ENCODE peak calls at places on chromosome 19, in ten cellular contexts. V is NCI-H446 treated with DMSO at 0.1 percent for 48 hours; U is Peyer's patch; P is A549; J is CD4-positive, alpha-beta memory T cell; Q is germinal center; H is natural killer cell; A is aorta; M is stimulated activated CD4-positive, alpha-beta T cell treated with anti-CD3 and anti-CD28 coated beads, Interleukin-1b, Interleukin-23, amount 100 ng/mL, for 1 hour; I is activated naive CD4-positive, alpha-beta T cell treated with Interleukin-2 at 50 U/mL for 16 hours. T is an unnamed sample.

GRCh38 chr19:44867578-44867977 is 21.5 kb downstream of the NECTIN2 start:
- DNase-seq in V (no peak), U (no peak), P (no peak), J (no peak), Q (no peak), H (no peak), A (no peak), M (no peak), I (no peak), T (no peak)

GRCh38 chr19:46648070-46648960 is 12.3 kb upstream of the GNG8 start:
- DNase-seq in V (no peak), U (no peak), P (no peak), J (peak; percentile 18), Q (no peak), H (no peak), A (no peak), M (no peak), I (no peak), T (no peak)

GRCh38 chr19:22882797-22883196 is 50.7 kb downstream of the ZNF723 start:
- DNase-seq in V (no peak), U (no peak), P (peak; percentile 40), J (peak; percentile 2), Q (no peak), H (no peak), A (no peak), M (no peak), I (no peak), T (no peak)

GRCh38 chr19:45102481-45102880 is 9.5 kb downstream of the PPP1R37 start:
- DNase-seq in V (no peak), U (no peak), P (no peak), J (no peak), Q (no peak), H (no peak), A (no peak), M (no peak), I (no peak), T (no peak)

GRCh38 chr19:49570997-49571676 is 9.2 kb downstream of the NOSIP start:
- DNase-seq in V (no peak), U (no peak), P (peak; percentile 54), J (peak; percentile 52), Q (no peak), H (no peak), A (no peak), M (no peak), I (no peak), T (no peak)

GRCh38 chr19:45097776-45098520 is 5.0 kb downstream of the PPP1R37 start:
- DNase-seq in V (peak; percentile 2), U (no peak), P (peak; percentile 83), J (no peak), Q (no peak), H (no peak), A (no peak), M (no peak), I (no peak), T (no peak)

GRCh38 chr19:11767633-11768133 is 883 bp downstream of the ZNF441 start:
- DNase-seq in V (no peak), U (peak; percentile 28), P (no peak), J (peak; percentile 5), Q (peak; percentile 11), H (peak; percentile 38), A (peak; percentile 76), M (peak; percentile 1), I (peak; percentile 30), T (peak; percentile 47)

GRCh38 chr19:33118643-33119042 is 13.3 kb upstream of the WDR88 start:
- DNase-seq in V (no peak), U (no peak), P (no peak), J (no peak), Q (no peak), H (no peak), A (no peak), M (no peak), I (no peak), T (no peak)

GRCh38 chr19:5851302-5851701 is at the start of gene FUT3:
- DNase-seq in V (no peak), U (no peak), P (no peak), J (no peak), Q (no peak), H (no peak), A (no peak), M (no peak), I (no peak), T (no peak)

GRCh38 chr19:44875666-44876418 is 15.2 kb upstream of the TOMM40 start:
- DNase-seq in V (no peak), U (no peak), P (no peak), J (no peak), Q (no peak), H (no peak), A (no peak), M (no peak), I (no peak), T (no peak)

GRCh38 chr19:19732579-19733501 is at the start of gene ZNF14:
- DNase-seq in V (peak; percentile 83), U (peak; percentile 96), P (peak; percentile 92), J (peak; percentile 89), Q (peak; percentile 99), H (peak; percentile 90), A (peak; percentile 96), M (peak; percentile 68), I (peak; percentile 94), T (peak; percentile 89)

GRCh38 chr19:53813996-53814395 is 10.1 kb downstream of the NLRP12 start:
- DNase-seq in V (no peak), U (no peak), P (no peak), J (no peak), Q (no peak), H (no peak), A (no peak), M (no peak), I (no peak), T (no peak)

GRCh38 chr19:42401365-42402303 is 11.5 kb upstream of the CNFN start:
- DNase-seq in V (peak; percentile 7), U (peak; percentile 94), P (peak; percentile 89), J (peak; percentile 67), Q (peak; percentile 80), H (peak; percentile 78), A (peak; percentile 94), M (peak; percentile 57), I (peak; percentile 77), T (peak; percentile 76)

GRCh38 chr19:47275866-47276461 is 1.3 kb downstream of the INAFM1 start:
- DNase-seq in V (no peak), U (no peak), P (no peak), J (no peak), Q (no peak), H (no peak), A (peak; percentile 86), M (no peak), I (no peak), T (no peak)

GRCh38 chr19:7869910-7870511 is 4.2 kb downstream of the PRR36 start:
- DNase-seq in V (no peak), U (peak; percentile 34), P (peak; percentile 94), J (peak; percentile 76), Q (peak; percentile 26), H (peak; percentile 41), A (no peak), M (no peak), I (peak; percentile 55), T (no peak)

GRCh38 chr19:40523322-40524047 is 53.2 kb upstream of the SHKBP1 start:
- DNase-seq in V (peak; percentile 40), U (peak; percentile 26), P (peak; percentile 96), J (peak; percentile 36), Q (peak; percentile 60), H (peak; percentile 26), A (peak; percentile 76), M (no peak), I (peak; percentile 41), T (peak; percentile 66)

GRCh38 chr19:55838906-55839305 is 2.6 kb downstream of the NLRP4 start:
- DNase-seq in V (no peak), U (no peak), P (no peak), J (no peak), Q (no peak), H (no peak), A (no peak), M (no peak), I (no peak), T (no peak)

GRCh38 chr19:43839139-43839538 is 12.0 kb downstream of the ZNF283 start:
- DNase-seq in V (no peak), U (no peak), P (no peak), J (no peak), Q (no peak), H (no peak), A (no peak), M (no peak), I (no peak), T (no peak)